ENCODE peak calls at places on chromosomes 5 and 9, in ten cellular contexts. H is WERI-Rb-1, U is ovary, V is thoracic aorta, D is bronchial epithelial cell, J is transverse colon, L is lower lobe of right lung, F is heart left ventricle, S is HCT116, I is tibial nerve. X is an unnamed sample.
A peak's percentile ranks its signal among the peaks of the same experiment; 100 is the strongest.

GRCh38 chr9:37899041-37899440 is 4.9 kb downstream of the SLC25A51 start:
- DNase-seq in H (no peak), J (no peak), L (no peak), I (no peak), F (no peak), V (no peak), S (no peak), U (no peak), D (no peak), X (no peak)

GRCh38 chr5:150320048-150320555 is 17.4 kb upstream of the ARSI start:
- DNase-seq in U (peak; percentile 54), H (no peak), V (peak; percentile 28), J (peak; percentile 55), D (peak; percentile 93), L (no peak), S (no peak), F (peak; percentile 81), I (peak; percentile 89), X (peak; percentile 94)

GRCh38 chr9:19456996-19457693 is 48.3 kb downstream of the ACER2 start:
- DNase-seq in U (peak; percentile 62), V (no peak), H (peak; percentile 63), I (peak; percentile 85), S (peak; percentile 65), J (peak; percentile 75), F (peak; percentile 52), L (no peak), D (peak; percentile 74), X (peak; percentile 76)

GRCh38 chr5:179256229-179257189 is 88.8 kb downstream of the ADAMTS2 start:
- DNase-seq in V (no peak), I (no peak), F (no peak), J (peak; percentile 1), U (no peak), L (no peak), D (no peak), S (no peak), H (no peak), X (no peak)

GRCh38 chr9:130459941-130460340 is 15.2 kb downstream of the ASS1 start:
- DNase-seq in H (no peak), S (no peak), D (no peak), L (no peak), V (no peak), F (no peak), U (no peak), J (no peak), I (no peak), X (no peak)

GRCh38 chr5:34494111-34494755 is 161.9 kb upstream of the RAI14 start:
- DNase-seq in I (no peak), J (no peak), H (no peak), F (no peak), S (no peak), U (no peak), L (no peak), D (no peak), V (no peak), X (peak; percentile 39)

GRCh38 chr9:80952523-80952922 is 736.8 kb downstream of the TLE1 start:
- DNase-seq in F (no peak), V (no peak), I (no peak), L (no peak), J (no peak), H (no peak), D (no peak), S (no peak), U (no peak), X (no peak)

GRCh38 chr9:133103183-133103986 is 17.7 kb downstream of the RALGDS start:
- DNase-seq in U (no peak), D (no peak), H (peak; percentile 75), I (peak; percentile 79), F (peak; percentile 76), V (no peak), L (peak; percentile 81), J (peak; percentile 77), S (no peak), X (peak; percentile 24)

GRCh38 chr9:109779711-109780452 is at the start of gene PALM2AKAP2:
- DNase-seq in D (peak; percentile 44), V (no peak), I (no peak), H (peak; percentile 23), J (peak; percentile 41), S (no peak), F (peak; percentile 85), U (peak; percentile 41), L (peak; percentile 55), X (peak; percentile 75)
- TF ChIP-seq CTCF in D (peak; percentile 21), V (no peak), I (no peak), H (no peak), J (no peak), S (no peak), F (peak; percentile 12), U (peak; percentile 26), L (peak; percentile 8), X (peak; percentile 26)

GRCh38 chr5:77947051-77947428 is 170.9 kb upstream of the TBCA start:
- DNase-seq in S (no peak), V (no peak), L (no peak), H (no peak), I (no peak), J (no peak), D (no peak), F (no peak), U (no peak), X (no peak)
- H3K4me3 ChIP-seq in S (no peak overlapping the region), V (no peak overlapping the region), L (no peak overlapping the region), H (no peak overlapping the region), I (no peak overlapping the region), J (no peak overlapping the region), D (no peak overlapping the region), F (no peak overlapping the region), U (no peak overlapping the region), X (no peak overlapping the region)

GRCh38 chr9:105957830-105958229 is 263.5 kb downstream of the TMEM38B start:
- DNase-seq in V (no peak), S (no peak), I (no peak), D (peak; percentile 6), U (no peak), L (no peak), F (no peak), H (no peak), J (no peak), X (peak; percentile 10)

GRCh38 chr9:105954517-105954916 is 260.2 kb downstream of the TMEM38B start:
- DNase-seq in V (no peak), H (no peak), U (no peak), I (no peak), L (no peak), J (no peak), S (no peak), D (no peak), F (no peak), X (no peak)

GRCh38 chr9:105963700-105964099 is 269.4 kb downstream of the TMEM38B start:
- DNase-seq in L (no peak), F (no peak), I (no peak), U (no peak), J (no peak), V (no peak), S (no peak), H (no peak), D (no peak), X (no peak)

GRCh38 chr9:105959491-105959890 is 265.1 kb downstream of the TMEM38B start:
- DNase-seq in S (no peak), V (no peak), J (no peak), D (no peak), F (no peak), U (no peak), H (no peak), I (no peak), L (no peak), X (no peak)

DNA sequence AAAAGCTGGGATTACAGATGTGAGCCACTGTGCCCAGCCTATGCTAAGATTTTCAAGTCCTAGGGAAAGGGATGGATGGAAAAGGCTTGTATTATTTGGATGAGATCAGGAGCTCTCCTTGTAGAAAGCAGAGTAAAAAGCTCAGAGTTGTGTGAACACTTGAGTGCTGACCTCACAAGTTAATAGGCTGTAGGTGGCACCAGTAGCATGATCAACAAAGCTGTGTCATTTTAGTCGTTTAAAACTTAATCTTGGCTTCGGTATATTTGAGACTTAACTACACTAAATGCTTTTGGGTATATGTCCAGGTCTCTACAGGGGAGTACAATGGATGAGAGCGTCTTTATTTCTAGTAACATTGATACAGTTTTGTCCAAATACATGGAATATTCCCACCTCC is 264.2 kb downstream of the TMEM38B start:
- DNase-seq in H (no peak), S (no peak), L (no peak), J (no peak), F (no peak), U (no peak), D (no peak), I (no peak), V (no peak), X (peak; percentile 18)
- TF ChIP-seq CTCF in H (no peak), S (no peak), L (no peak), J (no peak), F (no peak), U (no peak), D (no peak), I (no peak), V (no peak), X (no peak)

DNA sequence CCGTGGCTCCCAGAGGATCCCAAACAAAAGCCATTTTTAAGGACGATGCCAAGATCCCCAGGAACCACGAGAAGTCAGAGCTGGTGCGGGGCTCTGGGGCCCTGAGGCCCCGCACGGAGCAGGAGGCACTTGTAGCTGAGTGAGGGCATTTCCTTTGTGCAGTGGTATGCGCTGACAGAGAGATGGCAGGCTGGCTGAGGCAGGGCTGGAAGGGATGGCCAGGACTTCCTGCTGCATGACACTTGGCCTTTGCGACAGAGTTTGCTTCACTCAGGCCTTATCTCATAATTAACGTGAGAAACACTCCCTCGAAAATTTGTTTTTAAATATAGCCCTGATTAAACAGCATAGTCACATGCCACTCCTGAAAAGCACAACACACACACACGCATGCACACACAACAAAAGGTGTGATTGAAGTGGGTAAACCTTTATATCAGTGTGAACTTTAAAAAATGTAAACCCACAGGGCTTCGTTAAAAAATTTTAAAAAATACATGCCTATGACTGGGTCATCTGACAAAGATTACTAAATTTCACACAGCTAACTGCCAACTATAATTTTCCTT is 536.6 kb downstream of the PDE4D start:
- DNase-seq in I (no peak), U (peak; percentile 21), D (no peak), V (no peak), H (peak; percentile 18), F (peak; percentile 81), L (peak; percentile 61), S (no peak), J (no peak), X (no peak)
- H3K4me3 ChIP-seq in I (no peak overlapping the region), U (no peak overlapping the region), D (no peak overlapping the region), V (no peak overlapping the region), H (no peak overlapping the region), F (peak overlapping the region; percentile 38), L (no peak overlapping the region), S (no peak overlapping the region), J (no peak overlapping the region), X (no peak overlapping the region)

GRCh38 chr5:166856771-166857170 is 1434.7 kb upstream of the WWC1 start:
- DNase-seq in D (no peak), U (no peak), J (no peak), I (no peak), V (no peak), F (no peak), S (no peak), L (no peak), H (no peak), X (no peak)
- TF ChIP-seq CTCF in D (no peak), U (no peak), J (no peak), I (no peak), V (no peak), F (no peak), S (no peak), L (no peak), H (no peak), X (no peak)

DNA sequence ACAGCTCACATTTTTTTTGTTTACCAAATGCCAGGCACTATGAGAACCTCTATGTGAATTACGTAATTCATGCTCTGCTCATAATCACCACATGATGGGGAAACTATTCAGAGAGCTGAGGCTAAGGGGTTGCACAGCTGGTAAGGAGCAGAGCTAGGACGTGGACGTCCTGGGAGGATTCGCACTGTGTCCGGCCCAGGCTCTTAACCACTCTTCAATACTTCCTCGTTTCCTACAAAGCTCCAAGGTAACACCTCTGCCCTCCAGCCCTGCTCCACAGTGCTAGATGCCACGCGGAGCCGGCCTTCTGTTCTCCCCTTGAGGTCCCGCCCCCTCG is 8.7 kb downstream of the PHF19 start:
- DNase-seq in H (no peak), S (no peak), U (no peak), L (no peak), I (no peak), D (peak; percentile 87), J (no peak), F (no peak), V (no peak), X (no peak)
- H3K4me3 ChIP-seq in H (no peak overlapping the region), S (peak overlapping the region; percentile 32), U (peak overlapping the region; percentile 36), L (peak overlapping the region; percentile 68), I (peak overlapping the region; percentile 58), D (peak overlapping the region; percentile 29), J (peak overlapping the region; percentile 63), F (peak overlapping the region; percentile 57), V (peak overlapping the region; percentile 74), X (peak overlapping the region; percentile 11)